ENCODE peak calls at places on chromosome 14, in six cellular contexts. G is GM12878, B is SK-N-SH, Y is IMR-90, H is HepG2, F is K562. C is an unnamed sample.

GRCh38 chr14:30770376-30770775 is 104.0 kb upstream of the COCH start:
- DNase-seq in G (no peak), B (no peak), Y (no peak), H (no peak), F (no peak), C (no peak)

GRCh38 chr14:54444003-54444402 is 2.8 kb upstream of the CNIH1 start:
- DNase-seq in G (no peak), B (no peak), Y (no peak), H (no peak), F (no peak), C (no peak)

GRCh38 chr14:55607386-55607785 is 27.4 kb downstream of the KTN1 start:
- DNase-seq in G (no peak), B (no peak), Y (no peak), H (no peak), F (no peak), C (no peak)

GRCh38 chr14:23543403-23543802 is 8.2 kb downstream of the ZFHX2 start:
- DNase-seq in G (no peak), B (no peak), Y (no peak), H (no peak), F (no peak), C (no peak)

GRCh38 chr14:34324363-34324795 is 137.7 kb downstream of the SPTSSA start:
- DNase-seq in G (no peak), B (peak), Y (peak), H (peak), F (peak), C (peak)

GRCh38 chr14:76695263-76695920 is 65.9 kb upstream of the VASH1 start:
- DNase-seq in G (no peak), B (no peak), Y (no peak), H (no peak), F (no peak), C (no peak)

GRCh38 chr14:73784065-73784987 is 67.3 kb upstream of the PTGR2 start:
- DNase-seq in G (no peak), B (no peak), Y (peak), H (no peak), F (no peak), C (no peak)

GRCh38 chr14:37591941-37592287 is 3.1 kb downstream of the FOXA1 start:
- DNase-seq in G (no peak), B (no peak), Y (no peak), H (no peak), F (no peak), C (peak)

GRCh38 chr14:71245659-71246361 is 338.6 kb downstream of the PCNX1 start:
- DNase-seq in G (no peak), B (no peak), Y (no peak), H (no peak), F (no peak), C (no peak)

GRCh38 chr14:99467338-99468075 is 13.2 kb downstream of the SETD3 start:
- DNase-seq in G (no peak), B (no peak), Y (no peak), H (no peak), F (no peak), C (no peak)

GRCh38 chr14:23327947-23328744 is 6.9 kb downstream of the PABPN1 start:
- DNase-seq in G (no peak), B (peak), Y (peak), H (peak), F (peak), C (peak)

GRCh38 chr14:45041641-45042040 is 42.3 kb upstream of the PRPF39 start:
- DNase-seq in G (no peak), B (no peak), Y (no peak), H (no peak), F (no peak), C (no peak)

GRCh38 chr14:74035556-74035955 is 16.4 kb downstream of the BBOF1 start:
- DNase-seq in G (no peak), B (no peak), Y (peak), H (no peak), F (no peak), C (no peak)

GRCh38 chr14:42047421-42048045 is 440.9 kb downstream of the LRFN5 start:
- DNase-seq in G (no peak), B (no peak), Y (peak), H (no peak), F (no peak), C (no peak)

GRCh38 chr14:50964683-50965390 is 20.6 kb upstream of the PYGL start:
- DNase-seq in G (no peak), B (no peak), Y (peak), H (peak), F (no peak), C (peak)

GRCh38 chr14:50631408-50631821 is 36.7 kb downstream of the SAV1 start:
- DNase-seq in G (no peak), B (no peak), Y (no peak), H (no peak), F (no peak), C (no peak)

GRCh38 chr14:102971836-102972606 is 49.6 kb downstream of the AMN start:
- DNase-seq in G (no peak), B (no peak), Y (no peak), H (no peak), F (no peak), C (no peak)

GRCh38 chr14:76309572-76310551 is 66.1 kb upstream of the ESRRB start:
- DNase-seq in G (no peak), B (no peak), Y (no peak), H (no peak), F (no peak), C (no peak)

GRCh38 chr14:60514378-60515243 is 5.7 kb downstream of the SIX6 start:
- DNase-seq in G (no peak), B (peak), Y (no peak), H (peak), F (peak), C (peak)
- TF ChIP-seq SMC3 in G (no peak), B (peak), Y (no peak), H (no peak), F (no peak), C (peak)

DNA sequence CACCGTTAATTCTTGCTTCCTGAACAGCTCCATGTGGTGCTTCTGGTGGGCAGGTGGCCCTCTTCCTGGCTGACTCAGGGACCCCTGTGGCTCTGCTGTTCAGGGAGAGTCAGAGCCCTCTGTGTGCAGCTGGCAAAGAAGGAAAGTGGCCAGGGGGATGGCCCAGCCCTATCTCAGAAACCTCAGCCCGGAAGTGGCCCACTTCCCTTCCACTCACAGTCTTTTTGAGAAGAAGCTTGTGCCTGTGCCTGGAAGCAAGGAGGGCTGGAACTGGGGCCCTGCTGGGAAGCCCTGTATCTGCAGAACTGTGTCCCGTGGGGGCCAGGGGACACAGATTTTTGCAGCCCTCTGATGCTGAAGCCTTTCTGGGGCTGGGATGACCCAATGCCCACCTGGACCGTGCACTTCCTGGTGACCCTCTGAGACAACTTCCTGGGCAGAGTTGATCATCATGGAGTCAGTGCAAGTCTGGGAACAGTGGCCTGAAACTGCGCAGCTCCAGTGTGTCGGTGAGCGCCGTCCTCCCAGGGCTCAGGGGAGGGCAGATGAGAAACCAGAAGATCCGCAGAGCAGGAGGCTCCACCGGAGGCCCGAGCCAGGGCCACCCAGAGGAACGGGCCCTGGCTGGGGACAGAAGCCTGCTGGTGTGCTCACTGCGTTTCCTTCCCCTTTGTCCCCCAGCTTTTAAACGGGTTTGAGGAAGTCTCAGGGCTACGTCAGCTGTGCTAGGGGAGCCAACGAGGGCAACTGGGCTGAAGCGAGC is 217.3 kb upstream of the RTL1 start:
- DNase-seq in G (no peak), B (peak), Y (no peak), H (no peak), F (no peak), C (no peak)
- TF ChIP-seq SMC3 in G (no peak), B (no peak), Y (no peak), H (no peak), F (no peak), C (no peak)

GRCh38 chr14:22291406-22291805 is 297.6 kb downstream of the DAD1 start:
- DNase-seq in G (no peak), B (no peak), Y (peak), H (no peak), F (no peak), C (no peak)
- TF ChIP-seq SMC3 in G (no peak), B (no peak), Y (no peak), H (no peak), F (no peak), C (no peak)

GRCh38 chr14:94089479-94089878 is 8.4 kb downstream of the IFI27L1 start:
- DNase-seq in G (no peak), B (no peak), Y (peak), H (no peak), F (no peak), C (no peak)
- TF ChIP-seq SMC3 in G (no peak), B (no peak), Y (no peak), H (no peak), F (no peak), C (no peak)

GRCh38 chr14:79578470-79578869 is 632.8 kb downstream of the DIO2 start:
- DNase-seq in G (no peak), B (no peak), Y (no peak), H (no peak), F (no peak), C (no peak)

GRCh38 chr14:79576434-79576833 is 634.9 kb downstream of the DIO2 start:
- DNase-seq in G (no peak), B (no peak), Y (peak), H (no peak), F (no peak), C (no peak)

GRCh38 chr14:79571361-79571760 is 639.9 kb downstream of the DIO2 start:
- DNase-seq in G (no peak), B (no peak), Y (no peak), H (peak), F (no peak), C (no peak)

GRCh38 chr14:79573486-79573885 is 637.8 kb downstream of the DIO2 start:
- DNase-seq in G (no peak), B (no peak), Y (peak), H (no peak), F (no peak), C (no peak)

DNA sequence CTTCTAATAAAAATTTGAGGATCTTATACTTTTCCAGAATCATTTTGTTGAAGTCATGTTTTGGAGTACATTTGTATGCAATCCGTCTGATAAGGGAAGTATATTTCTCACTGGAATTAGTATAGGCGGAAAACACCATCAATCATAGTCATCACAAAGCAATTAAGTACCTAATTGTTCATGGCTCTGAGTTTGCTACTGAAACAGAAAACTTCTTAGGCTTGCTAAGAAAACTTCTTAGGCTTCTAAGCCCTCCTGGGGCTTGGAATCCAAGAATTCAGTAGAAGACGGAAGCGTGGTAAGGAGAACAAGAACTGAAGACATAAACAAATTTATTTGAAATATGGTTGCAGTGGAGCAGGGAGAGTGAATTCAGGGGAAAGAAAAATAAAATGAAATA is 636.3 kb downstream of the DIO2 start:
- DNase-seq in G (no peak), B (no peak), Y (no peak), H (no peak), F (no peak), C (no peak)
- TF ChIP-seq SMC3 in G (no peak), B (no peak), Y (no peak), H (no peak), F (no peak), C (no peak)

DNA sequence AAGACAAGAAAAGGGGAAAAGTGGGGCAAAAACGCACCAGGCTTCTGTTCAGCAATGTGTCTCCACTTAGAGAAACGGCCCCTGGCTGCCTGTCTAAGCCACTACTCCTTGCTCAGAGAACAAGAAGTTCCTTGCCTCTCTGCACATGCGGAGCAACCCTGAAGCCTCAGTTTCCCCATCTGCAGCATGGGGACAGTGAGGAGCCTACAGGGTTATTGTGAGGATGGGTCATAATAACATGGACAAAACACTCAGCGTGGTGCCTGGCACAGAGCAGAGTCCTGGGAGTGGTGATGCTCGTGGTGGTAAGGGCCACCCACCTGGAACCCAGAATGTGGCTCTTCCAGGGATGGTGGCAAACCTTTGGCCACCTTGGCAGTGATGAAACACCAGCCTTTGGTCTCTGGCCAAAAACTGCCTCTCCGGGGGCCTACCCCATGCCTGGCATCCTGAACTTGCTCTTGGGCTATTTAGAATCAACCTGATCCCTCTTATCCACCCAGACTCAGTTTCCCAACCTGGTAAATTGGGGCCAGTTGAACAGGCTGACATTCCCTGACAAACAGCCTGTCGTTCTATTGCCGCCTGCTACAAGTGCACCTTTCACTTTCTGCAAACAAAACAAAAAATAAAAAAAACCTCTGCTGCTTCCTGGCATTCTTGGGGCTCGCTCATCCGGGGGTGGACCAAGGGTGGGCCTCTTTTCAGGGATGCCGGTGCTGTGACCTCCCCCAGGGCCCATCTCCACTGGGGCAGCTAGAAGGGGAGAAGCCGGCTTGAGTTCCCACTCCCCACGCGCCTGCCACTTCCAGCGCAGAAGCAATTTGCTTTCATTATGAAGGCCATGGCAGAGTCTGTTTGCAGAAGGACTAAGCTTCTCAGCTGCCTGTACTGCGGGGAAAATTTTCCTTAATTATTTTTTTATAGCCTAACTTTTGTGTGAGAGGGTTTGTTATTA is 56.4 kb upstream of the DLK1 start:
- DNase-seq in G (no peak), B (no peak), Y (no peak), H (no peak), F (no peak), C (no peak)
- TF ChIP-seq SMC3 in G (no peak), B (no peak), Y (no peak), H (no peak), F (no peak), C (no peak)